ENCODE peak calls at places on chromosomes 2 and 18, in nine cellular contexts. H is mucosa of descending colon, C is hepatocyte, L is AG04450, Z is PC-3, S is fibroblast of the aortic adventitia, U is stomach, K is tibial artery, O is choroid plexus epithelial cell. I is an unnamed sample.

GRCh38 chr2:222518570-222519381 is 94.4 kb downstream of the SGPP2 start:
- DNase-seq in H (no peak), L (no peak), S (peak), O (peak), Z (peak), U (peak), K (no peak), C (peak), I (peak)

GRCh38 chr2:21333694-21334093 is 209.9 kb downstream of the TDRD15 start:
- DNase-seq in O (no peak), C (no peak), H (no peak), U (no peak), L (no peak), S (no peak), Z (no peak), K (no peak), I (no peak)

GRCh38 chr2:38192976-38193375 is 117.0 kb upstream of the CYP1B1 start:
- DNase-seq in Z (no peak), S (no peak), K (no peak), U (no peak), H (no peak), C (no peak), O (no peak), L (no peak), I (no peak)

GRCh38 chr2:236499691-236500573 is 69.7 kb upstream of the ACKR3 start:
- DNase-seq in S (peak), L (no peak), O (no peak), H (no peak), K (no peak), U (no peak), C (no peak), Z (no peak), I (no peak)

GRCh38 chr2:160390544-160391258 is 102.9 kb downstream of the RBMS1 start:
- DNase-seq in Z (peak), C (no peak), O (no peak), K (no peak), U (no peak), S (peak), L (no peak), H (no peak), I (no peak)

GRCh38 chr2:248724-249123 is 15.1 kb downstream of the SH3YL1 start:
- DNase-seq in U (no peak), K (no peak), Z (no peak), O (no peak), H (no peak), C (no peak), S (no peak), L (no peak), I (no peak)

GRCh38 chr2:60998628-60999545 is 18.6 kb upstream of the PEX13 start:
- DNase-seq in K (no peak), O (peak), H (no peak), L (peak), Z (peak), C (peak), S (peak), U (no peak), I (peak)

GRCh38 chr2:74080346-74080745 is 67.4 kb downstream of the BOLA3 start:
- DNase-seq in S (peak), C (no peak), O (peak), H (no peak), Z (no peak), L (no peak), K (no peak), U (no peak), I (no peak)

GRCh38 chr18:51345848-51346391 is 148.4 kb upstream of the MEX3C start:
- DNase-seq in H (no peak), Z (no peak), L (no peak), C (no peak), O (no peak), S (no peak), K (no peak), U (no peak), I (no peak)

GRCh38 chr2:239286901-239287300 is 113.9 kb downstream of the HDAC4 start:
- DNase-seq in O (no peak), U (no peak), Z (no peak), L (no peak), K (peak), H (peak), C (no peak), S (no peak), I (no peak)

GRCh38 chr2:215423234-215423633 is 12.6 kb downstream of the FN1 start:
- DNase-seq in O (peak), U (no peak), K (no peak), S (peak), C (no peak), Z (no peak), H (no peak), L (no peak), I (peak)

GRCh38 chr2:170817247-170817998 is 736 bp downstream of the GAD1 start:
- DNase-seq in K (no peak), U (no peak), C (no peak), S (peak), L (no peak), Z (peak), H (no peak), O (peak), I (peak)
- H3K4me3 ChIP-seq in K (peak), U (peak), C (peak), S (peak), L (peak), Z (peak), H (no peak), O (no peak), I (no peak)

GRCh38 chr2:234136461-234136860 is 86.0 kb downstream of the SPP2 start:
- DNase-seq in K (no peak), U (no peak), C (peak), O (no peak), S (no peak), L (no peak), Z (peak), H (no peak), I (no peak)
- TF ChIP-seq CTCF in K (no peak), U (no peak), C (peak), O (peak), S (no peak), L (no peak), Z (peak), H (no peak), I (no peak)

GRCh38 chr2:80489718-80490117 is 185.2 kb upstream of the LRRTM1 start:
- DNase-seq in U (no peak), H (no peak), C (no peak), K (no peak), S (peak), L (no peak), O (peak), Z (peak), I (peak)

GRCh38 chr2:80496770-80497169 is 192.2 kb upstream of the LRRTM1 start:
- DNase-seq in H (no peak), L (peak), K (no peak), S (peak), U (no peak), Z (peak), O (peak), C (no peak), I (peak)

GRCh38 chr2:80490964-80491363 is 186.4 kb upstream of the LRRTM1 start:
- DNase-seq in C (no peak), S (no peak), O (no peak), H (no peak), K (no peak), U (no peak), Z (no peak), L (no peak), I (no peak)
- H3K4me3 ChIP-seq in C (no peak), S (no peak), O (no peak), H (no peak), K (no peak), U (no peak), Z (no peak), L (no peak), I (no peak)

GRCh38 chr18:29439398-29439797 is 1262.5 kb upstream of the CDH2 start:
- DNase-seq in C (no peak), O (no peak), L (no peak), U (no peak), S (no peak), K (no peak), H (no peak), Z (no peak), I (no peak)
- TF ChIP-seq CTCF in C (peak), O (peak), L (peak), U (no peak), S (no peak), K (no peak), H (no peak), Z (peak), I (peak)

DNA sequence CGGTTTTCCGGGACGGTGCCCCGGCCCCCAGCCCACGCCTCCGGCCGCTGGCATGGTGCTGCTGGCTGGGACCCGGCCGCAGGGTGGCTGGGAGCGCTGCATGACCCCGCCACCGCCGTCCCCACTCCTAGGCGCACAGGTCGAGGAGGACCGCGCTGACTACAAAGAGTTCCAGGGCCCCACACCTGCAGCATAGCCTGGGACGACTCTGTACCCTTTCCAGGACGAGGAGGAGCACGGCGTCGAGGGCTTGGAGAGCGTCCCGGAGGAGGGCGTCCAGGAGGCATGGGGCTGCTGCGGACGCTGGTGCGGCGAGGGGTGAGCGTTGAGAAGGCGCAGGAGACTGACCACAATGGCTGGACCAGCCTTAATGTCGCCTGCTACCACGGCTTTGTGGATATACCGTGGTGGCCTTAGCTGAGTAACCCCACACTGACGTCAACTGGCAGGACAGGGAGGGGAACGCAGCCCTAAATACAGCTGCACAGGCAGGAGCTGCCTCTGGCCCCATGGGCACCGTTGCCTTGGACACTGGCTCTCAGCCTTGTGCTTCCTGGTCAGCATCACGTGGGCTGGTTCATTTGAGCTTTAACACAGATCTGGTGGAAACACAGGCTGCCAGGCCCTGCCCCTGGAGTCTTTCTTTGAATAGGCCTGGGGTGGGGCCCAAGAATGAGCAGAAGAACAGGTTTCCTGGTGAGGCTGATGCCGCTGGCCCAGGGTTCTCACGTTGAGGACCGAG is 40.9 kb upstream of the TRIM43B start:
- DNase-seq in K (no peak), U (peak), H (peak), L (no peak), C (no peak), Z (peak), S (peak), O (peak), I (no peak)
- H3K4me3 ChIP-seq in K (peak), U (peak), H (no peak), L (peak), C (no peak), Z (peak), S (peak), O (no peak), I (peak)

GRCh38 chr2:221372156-221372870 is 199.8 kb downstream of the EPHA4 start:
- DNase-seq in K (no peak), Z (no peak), L (no peak), U (no peak), S (no peak), C (no peak), O (no peak), H (no peak), I (no peak)
- TF ChIP-seq CTCF in K (no peak), Z (peak), L (peak), U (no peak), S (no peak), C (peak), O (no peak), H (no peak), I (no peak)

GRCh38 chr2:175371378-175371777 is 189.9 kb upstream of the ATP5MC3 start:
- DNase-seq in O (no peak), K (no peak), S (no peak), U (no peak), L (no peak), Z (no peak), H (no peak), C (no peak), I (no peak)

GRCh38 chr2:175373729-175374128 is 192.2 kb upstream of the ATP5MC3 start:
- DNase-seq in S (no peak), C (no peak), Z (no peak), K (no peak), O (no peak), U (no peak), L (no peak), H (no peak), I (no peak)

GRCh38 chr2:175373001-175373727 is 191.7 kb upstream of the ATP5MC3 start:
- DNase-seq in O (no peak), H (no peak), C (no peak), U (no peak), Z (peak), L (no peak), S (peak), K (no peak), I (peak)
- H3K4me3 ChIP-seq in O (no peak), H (no peak), C (no peak), U (no peak), Z (no peak), L (no peak), S (no peak), K (no peak), I (no peak)

GRCh38 chr2:3789246-3789645 is 85.9 kb downstream of the DCDC2C start:
- DNase-seq in C (no peak), O (peak), U (no peak), Z (peak), L (no peak), S (no peak), H (no peak), K (no peak), I (no peak)

GRCh38 chr2:3784731-3785130 is 81.4 kb downstream of the DCDC2C start:
- DNase-seq in L (no peak), S (no peak), U (no peak), K (no peak), O (peak), Z (peak), H (no peak), C (no peak), I (peak)

GRCh38 chr2:3787768-3788167 is 84.4 kb downstream of the DCDC2C start:
- DNase-seq in H (no peak), Z (no peak), K (no peak), C (no peak), L (no peak), U (no peak), O (no peak), S (no peak), I (no peak)

GRCh38 chr2:3785890-3786273 is 82.5 kb downstream of the DCDC2C start:
- DNase-seq in O (no peak), L (no peak), U (no peak), K (no peak), C (no peak), Z (no peak), H (no peak), S (no peak), I (no peak)

GRCh38 chr2:3785220-3785889 is 82.0 kb downstream of the DCDC2C start:
- DNase-seq in O (peak), L (no peak), C (no peak), K (no peak), Z (peak), S (no peak), U (no peak), H (no peak), I (no peak)
- TF ChIP-seq CTCF in O (no peak), L (no peak), C (no peak), K (no peak), Z (peak), S (no peak), U (no peak), H (no peak), I (no peak)